ENCODE peak calls at places on chromosomes 5 and 9, in eight cellular contexts. One of them, this sample, is unnamed.
A peak's percentile ranks its signal among the peaks of the same experiment; 100 is the strongest.

GRCh38 chr9:134428559-134428958 is 102.3 kb downstream of the RXRA start:
- DNase-seq in heart left ventricle: no peak
- DNase-seq in tibial nerve: no peak
- DNase-seq in upper lobe of left lung: no peak
- DNase-seq in K562: no peak
- DNase-seq in IMR-90: no peak
- DNase-seq in right lobe of liver: no peak
- DNase-seq in A549: no peak
- DNase-seq in this sample: no peak

GRCh38 chr9:95971815-95972214 is 96.3 kb downstream of the ERCC6L2 start:
- DNase-seq in heart left ventricle: no peak
- DNase-seq in tibial nerve: no peak
- DNase-seq in upper lobe of left lung: no peak
- DNase-seq in K562: no peak
- DNase-seq in IMR-90: no peak
- DNase-seq in right lobe of liver: no peak
- DNase-seq in A549: no peak
- DNase-seq in this sample: no peak

GRCh38 chr5:14076566-14076965 is 66.6 kb upstream of the TRIO start:
- DNase-seq in heart left ventricle: no peak
- DNase-seq in tibial nerve: no peak
- DNase-seq in upper lobe of left lung: no peak
- DNase-seq in K562: no peak
- DNase-seq in IMR-90: no peak
- DNase-seq in right lobe of liver: no peak
- DNase-seq in A549: no peak
- DNase-seq in this sample: no peak

GRCh38 chr5:67141644-67142043 is 55.0 kb downstream of the CD180 start:
- DNase-seq in heart left ventricle: no peak
- DNase-seq in tibial nerve: no peak
- DNase-seq in upper lobe of left lung: no peak
- DNase-seq in K562: no peak
- DNase-seq in IMR-90: no peak
- DNase-seq in right lobe of liver: no peak
- DNase-seq in A549: no peak
- DNase-seq in this sample: no peak

GRCh38 chr9:120927125-120928014 is 774 bp upstream of the TRAF1 start:
- DNase-seq in heart left ventricle: no peak
- DNase-seq in tibial nerve: no peak
- DNase-seq in upper lobe of left lung: no peak
- DNase-seq in K562: no peak
- DNase-seq in IMR-90: no peak
- DNase-seq in right lobe of liver: no peak
- DNase-seq in A549: no peak
- DNase-seq in this sample: no peak

GRCh38 chr9:21027295-21027694 is 4.1 kb downstream of the HACD4 start:
- DNase-seq in heart left ventricle: no peak
- DNase-seq in tibial nerve: no peak
- DNase-seq in upper lobe of left lung: no peak
- DNase-seq in K562: no peak
- DNase-seq in IMR-90: peak; percentile 68
- DNase-seq in right lobe of liver: no peak
- DNase-seq in A549: no peak
- DNase-seq in this sample: no peak

GRCh38 chr5:17196024-17196423 is 21.4 kb upstream of the BASP1 start:
- DNase-seq in heart left ventricle: no peak
- DNase-seq in tibial nerve: no peak
- DNase-seq in upper lobe of left lung: no peak
- DNase-seq in K562: no peak
- DNase-seq in IMR-90: no peak
- DNase-seq in right lobe of liver: no peak
- DNase-seq in A549: no peak
- DNase-seq in this sample: no peak

GRCh38 chr5:135444881-135445280 is 2.3 kb downstream of the DCANP1 start:
- DNase-seq in heart left ventricle: no peak
- DNase-seq in tibial nerve: no peak
- DNase-seq in upper lobe of left lung: no peak
- DNase-seq in K562: no peak
- DNase-seq in IMR-90: no peak
- DNase-seq in right lobe of liver: no peak
- DNase-seq in A549: no peak
- DNase-seq in this sample: no peak

GRCh38 chr9:127202461-127203139 is 62.0 kb upstream of the GARNL3 start:
- DNase-seq in heart left ventricle: no peak
- DNase-seq in tibial nerve: no peak
- DNase-seq in upper lobe of left lung: no peak
- DNase-seq in K562: no peak
- DNase-seq in IMR-90: no peak
- DNase-seq in right lobe of liver: no peak
- DNase-seq in A549: no peak
- DNase-seq in this sample: no peak

GRCh38 chr9:3435732-3436131 is 90.1 kb downstream of the RFX3 start:
- DNase-seq in heart left ventricle: no peak
- DNase-seq in tibial nerve: no peak
- DNase-seq in upper lobe of left lung: no peak
- DNase-seq in K562: no peak
- DNase-seq in IMR-90: no peak
- DNase-seq in right lobe of liver: no peak
- DNase-seq in A549: no peak
- DNase-seq in this sample: no peak

GRCh38 chr9:108775901-108776306 is 79.9 kb downstream of the ACTL7B start:
- DNase-seq in heart left ventricle: no peak
- DNase-seq in tibial nerve: peak; percentile 17
- DNase-seq in upper lobe of left lung: no peak
- DNase-seq in K562: no peak
- DNase-seq in IMR-90: no peak
- DNase-seq in right lobe of liver: no peak
- DNase-seq in A549: no peak
- DNase-seq in this sample: no peak

GRCh38 chr5:113989278-113989912 is 372.5 kb upstream of the KCNN2 start:
- DNase-seq in heart left ventricle: no peak
- DNase-seq in tibial nerve: no peak
- DNase-seq in upper lobe of left lung: no peak
- DNase-seq in K562: no peak
- DNase-seq in IMR-90: no peak
- DNase-seq in right lobe of liver: no peak
- DNase-seq in A549: no peak
- DNase-seq in this sample: no peak

GRCh38 chr9:135770203-135770535 is 68.2 kb downstream of the KCNT1 start:
- DNase-seq in heart left ventricle: no peak
- DNase-seq in tibial nerve: no peak
- DNase-seq in upper lobe of left lung: no peak
- DNase-seq in K562: no peak
- DNase-seq in IMR-90: no peak
- DNase-seq in right lobe of liver: no peak
- DNase-seq in A549: no peak
- DNase-seq in this sample: no peak

GRCh38 chr9:75601280-75601679 is 289.2 kb upstream of the PCSK5 start:
- DNase-seq in heart left ventricle: no peak
- DNase-seq in tibial nerve: no peak
- DNase-seq in upper lobe of left lung: no peak
- DNase-seq in K562: no peak
- DNase-seq in IMR-90: no peak
- DNase-seq in right lobe of liver: no peak
- DNase-seq in A549: peak; percentile 12
- DNase-seq in this sample: no peak

DNA sequence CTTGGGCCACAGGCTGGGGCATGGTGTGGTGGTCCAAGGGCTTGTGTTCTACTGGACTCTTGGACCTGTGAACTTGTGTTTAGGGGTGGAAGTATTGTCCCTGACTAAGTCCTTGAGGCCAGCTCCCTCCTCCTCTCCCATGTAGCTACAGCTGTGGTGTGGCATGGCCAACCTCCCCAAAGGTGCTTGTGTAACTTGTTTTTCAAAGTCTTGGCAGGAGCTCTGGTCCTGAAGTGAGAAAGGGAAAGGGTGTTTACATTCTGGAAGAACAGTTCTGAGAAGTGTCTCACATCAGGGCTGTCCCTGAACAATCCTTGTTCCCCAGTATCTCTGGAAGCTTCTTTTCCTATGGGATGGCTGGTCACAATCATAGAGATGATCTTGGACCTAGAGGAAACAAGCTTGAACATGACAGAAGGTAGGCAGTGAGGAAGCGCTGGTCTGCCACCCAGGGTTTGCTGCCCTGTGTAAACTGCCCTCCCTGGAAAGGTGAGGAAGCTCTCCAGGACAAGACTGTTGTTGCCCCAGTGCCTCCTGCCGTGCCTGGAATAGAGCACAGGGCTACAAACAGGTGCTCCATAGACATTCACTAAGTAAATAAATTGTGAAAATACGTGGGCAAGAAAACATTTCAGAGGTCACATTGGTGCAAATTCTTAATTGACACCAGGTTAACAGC is 64.6 kb upstream of the KLF9 start:
- DNase-seq in heart left ventricle: no peak
- DNase-seq in tibial nerve: peak; percentile 69
- DNase-seq in upper lobe of left lung: peak; percentile 86
- DNase-seq in K562: no peak
- DNase-seq in IMR-90: peak; percentile 68
- DNase-seq in right lobe of liver: peak; percentile 88
- DNase-seq in A549: no peak
- DNase-seq in this sample: no peak
- TF ChIP-seq POLR2A in heart left ventricle: no peak
- TF ChIP-seq POLR2A in tibial nerve: no peak
- TF ChIP-seq POLR2A in upper lobe of left lung: no peak
- TF ChIP-seq POLR2A in K562: no peak
- TF ChIP-seq POLR2A in IMR-90: no peak
- TF ChIP-seq POLR2A in right lobe of liver: peak; percentile 17
- TF ChIP-seq POLR2A in A549: no peak
- TF ChIP-seq POLR2A in this sample: no peak

DNA sequence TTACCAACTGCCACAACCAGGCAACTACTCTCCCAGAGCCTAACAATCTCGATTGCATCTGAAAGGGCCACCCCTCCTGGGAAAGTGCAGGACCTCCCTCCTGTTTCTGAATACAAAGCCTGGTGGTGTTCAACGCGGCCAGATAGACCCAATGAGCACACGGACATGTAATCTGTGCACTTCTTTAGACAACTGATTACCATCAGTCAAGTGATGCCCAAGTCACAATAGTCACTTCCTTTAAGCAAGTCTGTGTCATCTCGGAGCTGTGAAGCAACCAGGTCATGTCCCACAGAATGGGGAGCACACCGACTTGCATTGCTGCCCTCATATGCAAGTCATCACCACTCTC is 739 bp downstream of the C9orf72 start:
- DNase-seq in heart left ventricle: no peak
- DNase-seq in tibial nerve: peak; percentile 55
- DNase-seq in upper lobe of left lung: peak; percentile 85
- DNase-seq in K562: peak; percentile 32
- DNase-seq in IMR-90: no peak
- DNase-seq in right lobe of liver: no peak
- DNase-seq in A549: peak; percentile 52
- DNase-seq in this sample: no peak
- TF ChIP-seq POLR2A in heart left ventricle: no peak
- TF ChIP-seq POLR2A in tibial nerve: no peak
- TF ChIP-seq POLR2A in upper lobe of left lung: peak; percentile 63
- TF ChIP-seq POLR2A in K562: no peak
- TF ChIP-seq POLR2A in IMR-90: no peak
- TF ChIP-seq POLR2A in right lobe of liver: no peak
- TF ChIP-seq POLR2A in A549: no peak
- TF ChIP-seq POLR2A in this sample: no peak

DNA sequence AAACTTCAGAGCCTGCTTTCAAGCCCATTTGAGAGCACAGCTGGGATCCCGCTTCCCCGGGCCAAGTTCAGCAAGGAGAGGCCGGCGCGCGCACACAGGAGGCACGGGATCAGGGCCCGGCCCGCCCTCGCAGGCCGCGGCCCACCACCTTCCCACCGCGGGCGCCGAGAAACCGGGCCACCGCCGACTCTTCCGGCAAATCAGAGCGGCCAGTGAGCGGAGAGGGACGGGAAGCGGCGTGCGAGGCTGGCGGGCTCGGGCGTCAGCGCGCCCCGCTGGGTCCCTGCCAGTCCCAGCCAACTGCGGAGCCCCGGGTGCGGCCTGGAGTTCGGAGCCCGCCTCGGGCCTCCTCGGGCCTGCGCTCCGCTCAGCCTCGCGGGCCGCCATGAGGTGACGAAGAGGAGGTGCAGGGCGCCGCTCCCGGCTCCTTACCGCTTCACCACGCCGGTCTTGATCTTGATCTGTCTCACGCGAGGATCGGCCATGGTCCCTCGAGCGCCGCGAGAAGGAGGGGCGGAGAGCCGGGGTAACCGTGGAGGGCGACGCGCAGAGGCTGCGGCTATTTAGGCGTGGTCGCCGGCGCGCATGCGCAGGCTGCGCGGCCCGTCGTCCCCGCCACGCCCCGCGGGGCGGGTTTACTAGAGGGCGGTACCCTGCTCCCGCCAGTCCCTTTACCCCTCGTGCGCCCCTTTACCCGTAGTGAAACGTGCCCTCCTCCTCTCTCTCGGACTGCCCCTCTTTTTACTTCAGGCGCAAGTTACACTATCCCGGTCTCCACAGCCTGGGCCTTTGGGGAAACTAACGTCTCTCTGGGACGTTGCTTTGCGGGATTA is at the start of gene TBCA:
- DNase-seq in heart left ventricle: peak; percentile 88
- DNase-seq in tibial nerve: peak; percentile 72
- DNase-seq in upper lobe of left lung: peak; percentile 88
- DNase-seq in K562: peak; percentile 93
- DNase-seq in IMR-90: peak; percentile 91
- DNase-seq in right lobe of liver: peak; percentile 93
- DNase-seq in A549: peak; percentile 92
- DNase-seq in this sample: peak; percentile 70
- TF ChIP-seq POLR2A in heart left ventricle: peak; percentile 81
- TF ChIP-seq POLR2A in tibial nerve: peak; percentile 80
- TF ChIP-seq POLR2A in upper lobe of left lung: peak; percentile 88
- TF ChIP-seq POLR2A in K562: peak; percentile 89
- TF ChIP-seq POLR2A in IMR-90: peak; percentile 81
- TF ChIP-seq POLR2A in right lobe of liver: peak; percentile 92
- TF ChIP-seq POLR2A in A549: peak; percentile 77
- TF ChIP-seq POLR2A in this sample: peak; percentile 91

DNA sequence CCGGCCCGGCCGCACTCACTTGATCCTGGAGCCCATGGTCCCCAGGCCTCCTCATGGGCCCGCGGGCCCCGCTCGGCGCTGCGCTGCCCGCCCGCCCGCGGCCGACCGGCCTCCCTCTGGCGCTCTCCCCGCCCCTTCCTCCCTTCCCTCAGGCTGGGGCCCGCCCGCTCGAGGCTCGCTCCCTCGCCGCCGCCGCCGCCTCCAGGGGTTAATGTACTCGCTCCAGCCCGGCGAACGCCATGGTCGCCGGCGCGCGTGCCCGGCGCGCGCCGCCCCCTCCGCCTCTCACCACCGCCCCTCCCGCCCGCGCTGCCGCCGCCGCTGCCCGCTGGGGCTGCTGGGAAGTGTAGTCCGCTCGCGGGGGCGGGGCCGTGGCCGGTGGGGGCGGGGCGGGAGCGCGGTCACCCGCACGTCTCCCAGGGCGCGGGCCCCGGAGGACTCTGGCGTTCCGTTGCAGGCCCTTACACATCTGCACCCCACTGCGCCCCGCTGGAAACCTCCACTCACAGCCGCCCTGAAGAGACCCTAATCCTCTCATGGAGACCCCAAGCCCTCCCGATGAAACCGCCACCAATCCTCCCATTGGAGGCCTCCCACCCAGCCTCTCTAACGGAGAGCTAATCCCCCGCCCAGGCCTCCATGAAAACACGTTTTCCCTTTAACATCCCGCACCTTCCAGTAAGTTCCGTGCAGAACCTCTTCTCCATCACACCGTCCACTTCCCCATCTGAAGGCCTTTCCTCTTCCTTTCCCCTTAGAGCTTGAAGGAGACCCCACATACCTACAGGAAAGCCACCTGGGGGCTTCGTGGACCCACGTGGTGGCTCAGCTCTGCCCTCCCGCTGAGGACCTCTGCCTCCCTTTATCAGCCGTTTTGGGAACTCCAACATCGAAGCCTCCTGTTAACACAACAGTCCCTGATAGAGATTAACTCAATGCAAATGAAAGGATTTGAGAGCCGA is at the start of gene DENND1A:
- DNase-seq in heart left ventricle: peak; percentile 93
- DNase-seq in tibial nerve: peak; percentile 74
- DNase-seq in upper lobe of left lung: peak; percentile 86
- DNase-seq in K562: peak; percentile 95
- DNase-seq in IMR-90: peak; percentile 84
- DNase-seq in right lobe of liver: peak; percentile 96
- DNase-seq in A549: peak; percentile 85
- DNase-seq in this sample: peak; percentile 98
- TF ChIP-seq POLR2A in heart left ventricle: peak; percentile 52
- TF ChIP-seq POLR2A in tibial nerve: peak; percentile 39
- TF ChIP-seq POLR2A in upper lobe of left lung: no peak
- TF ChIP-seq POLR2A in K562: peak; percentile 74
- TF ChIP-seq POLR2A in IMR-90: peak; percentile 44
- TF ChIP-seq POLR2A in right lobe of liver: peak; percentile 85
- TF ChIP-seq POLR2A in A549: peak; percentile 60
- TF ChIP-seq POLR2A in this sample: peak; percentile 66

This sample was measured in H54.